ENCODE peak calls at places on chromosomes 13 and 19, in five cellular contexts. W, P, H, A and B are unnamed samples.

GRCh38 chr19:8113017-8113416 is 36.4 kb downstream of the FBN3 start:
- DNase-seq in W (no peak), P (no peak), H (no peak), A (no peak), B (no peak)

GRCh38 chr13:22793598-22794134 is 387.1 kb upstream of the SGCG start:
- DNase-seq in W (no peak), P (no peak), H (peak; percentile 99), A (no peak), B (no peak)

GRCh38 chr13:50714886-50715285 is 128.6 kb downstream of the DLEU7 start:
- DNase-seq in W (no peak), P (no peak), H (no peak), A (no peak), B (no peak)

GRCh38 chr19:55680339-55681130 is 5.5 kb downstream of the EPN1 start:
- DNase-seq in W (no peak), P (no peak), H (no peak), A (no peak), B (no peak)

GRCh38 chr13:25906211-25906661 is 145.6 kb downstream of the SHISA2 start:
- DNase-seq in W (no peak), P (no peak), H (no peak), A (no peak), B (no peak)

GRCh38 chr13:113906566-113906965 is 42.7 kb upstream of the GAS6 start:
- DNase-seq in W (no peak), P (no peak), H (no peak), A (no peak), B (no peak)

GRCh38 chr13:40187836-40188591 is 478.4 kb downstream of the FOXO1 start:
- DNase-seq in W (peak; percentile 32), P (no peak), H (no peak), A (no peak), B (no peak)

GRCh38 chr13:46716821-46717220 is 80.1 kb downstream of the ESD start:
- DNase-seq in W (no peak), P (no peak), H (no peak), A (no peak), B (no peak)

GRCh38 chr13:64480206-64480605 is 2749.9 kb downstream of the PCDH9 start:
- DNase-seq in W (no peak), P (no peak), H (no peak), A (no peak), B (no peak)

GRCh38 chr19:47796785-47797184 is 7.6 kb downstream of the TPRX1 start:
- DNase-seq in W (no peak), P (no peak), H (no peak), A (no peak), B (no peak)

GRCh38 chr13:107347641-107348369 is 779.9 kb upstream of the ARGLU1 start:
- DNase-seq in W (no peak), P (no peak), H (no peak), A (no peak), B (no peak)

GRCh38 chr19:51824603-51825002 is 29.6 kb downstream of the FPR3 start:
- DNase-seq in W (no peak), P (no peak), H (no peak), A (no peak), B (no peak)

GRCh38 chr13:109715902-109716301 is 70.5 kb downstream of the IRS2 start:
- DNase-seq in W (no peak), P (no peak), H (no peak), A (no peak), B (no peak)

GRCh38 chr13:20136781-20137703 is 23.8 kb downstream of the GJA3 start:
- DNase-seq in W (no peak), P (peak; percentile 17), H (peak; percentile 37), A (no peak), B (peak; percentile 75)

GRCh38 chr13:21086929-21087328 is 25.5 kb upstream of the LATS2 start:
- DNase-seq in W (no peak), P (no peak), H (no peak), A (no peak), B (no peak)

GRCh38 chr13:43564941-43565340 is 221.8 kb downstream of the ENOX1 start:
- DNase-seq in W (no peak), P (no peak), H (no peak), A (no peak), B (no peak)

GRCh38 chr19:46732172-46732938 is 13.5 kb upstream of the FKRP start:
- DNase-seq in W (no peak), P (no peak), H (no peak), A (no peak), B (no peak)

GRCh38 chr13:29677627-29678026 is 82.1 kb upstream of the SLC7A1 start:
- DNase-seq in W (no peak), P (no peak), H (no peak), A (no peak), B (no peak)

GRCh38 chr13:55199132-55199531 is 1941.6 kb upstream of the PRR20A start:
- DNase-seq in W (peak; percentile 8), P (no peak), H (peak; percentile 0), A (no peak), B (no peak)

GRCh38 chr13:102847272-102848234 is 1.7 kb downstream of the ERCC5 start:
- DNase-seq in W (no peak), P (no peak), H (no peak), A (no peak), B (peak; percentile 17)

GRCh38 chr13:77036294-77036693 is 9.3 kb upstream of the FBXL3 start:
- DNase-seq in W (no peak), P (no peak), H (no peak), A (no peak), B (no peak)

GRCh38 chr13:69108486-69108885 is 999.1 kb upstream of the ATXN8OS start:
- DNase-seq in W (no peak), P (no peak), H (no peak), A (no peak), B (no peak)

GRCh38 chr13:63438951-63439350 is 2023.3 kb upstream of the PCDH20 start:
- DNase-seq in W (no peak), P (no peak), H (no peak), A (no peak), B (no peak)

GRCh38 chr13:99290890-99291289 is 16.3 kb downstream of the GPR183 start:
- DNase-seq in W (no peak), P (no peak), H (no peak), A (no peak), B (no peak)
- TF ChIP-seq FOXM1 in W (no peak), P (no peak), H (no peak), A (no peak), B (no peak)

DNA sequence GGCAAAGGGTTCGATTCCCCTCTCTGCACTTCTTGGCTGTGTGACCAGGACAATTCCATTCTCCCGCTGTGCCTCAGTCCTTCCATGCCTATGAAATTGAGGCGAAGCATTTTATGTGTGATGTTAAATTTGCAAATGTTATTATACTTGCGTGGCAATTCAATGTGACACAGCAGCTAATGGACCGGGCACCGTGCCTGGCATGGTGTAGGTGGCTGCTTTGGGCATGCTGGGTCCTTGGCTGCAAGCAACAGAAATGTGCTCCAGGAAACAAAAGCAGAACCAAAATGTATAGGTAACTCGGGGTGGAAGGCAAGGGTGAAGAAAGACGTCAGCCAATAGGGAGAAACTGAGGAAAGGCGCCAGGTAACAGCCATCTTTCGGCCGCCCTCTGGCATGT is 37.1 kb downstream of the TINCR start:
- DNase-seq in W (no peak), P (no peak), H (no peak), A (no peak), B (no peak)
- TF ChIP-seq FOXM1 in W (no peak), P (no peak), H (no peak), A (no peak), B (no peak)

GRCh38 chr19:50432658-50433057 is at the start of gene MYBPC2:
- DNase-seq in W (no peak), P (peak; percentile 46), H (no peak), A (no peak), B (no peak)
- TF ChIP-seq FOXM1 in W (no peak), P (no peak), H (no peak), A (no peak), B (no peak)

DNA sequence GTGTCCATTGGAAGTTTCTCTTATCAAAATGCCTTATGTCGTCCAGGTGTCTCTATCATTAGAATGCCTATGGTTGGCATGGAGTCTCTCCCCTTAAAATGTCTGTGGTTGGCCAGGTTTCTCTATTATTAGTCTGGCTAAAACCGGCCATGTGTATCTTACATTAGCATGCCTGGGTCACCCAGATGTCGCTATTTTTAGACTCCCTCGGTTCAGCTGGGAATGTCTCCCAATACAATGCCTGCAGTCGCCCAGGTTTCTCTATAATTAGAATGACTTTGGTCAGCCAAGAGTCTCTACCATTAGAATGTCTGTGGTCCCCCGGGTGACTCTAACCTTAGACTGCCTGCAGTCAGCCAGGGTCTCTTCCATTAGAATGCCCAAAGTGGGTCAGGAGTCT is 1536.1 kb downstream of the UQCRFS1 start:
- DNase-seq in W (no peak), P (no peak), H (no peak), A (no peak), B (no peak)
- TF ChIP-seq FOXM1 in W (no peak), P (no peak), H (no peak), A (no peak), B (no peak)

GRCh38 chr13:41652735-41653361 is 195.5 kb downstream of the RGCC start:
- DNase-seq in W (no peak), P (peak; percentile 16), H (peak; percentile 62), A (no peak), B (peak; percentile 60)
- TF ChIP-seq FOXM1 in W (no peak), P (no peak), H (no peak), A (no peak), B (no peak)

GRCh38 chr19:39408392-39409206 is 2.0 kb downstream of the ZFP36 start:
- DNase-seq in W (no peak), P (no peak), H (no peak), A (no peak), B (no peak)
- TF ChIP-seq FOXM1 in W (no peak), P (no peak), H (no peak), A (no peak), B (peak; percentile 18)

GRCh38 chr13:44908266-44908665 is 81.0 kb downstream of the NUFIP1 start:
- DNase-seq in W (no peak), P (no peak), H (no peak), A (no peak), B (no peak)
- TF ChIP-seq FOXM1 in W (no peak), P (no peak), H (no peak), A (no peak), B (no peak)